ENCODE peak calls at places on chromosomes 12 and 14, in six cellular contexts. E, G, A, I, P and L are unnamed samples.

GRCh38 chr12:111322336-111323250 is 46.3 kb downstream of the PHETA1 start:
- DNase-seq in E (peak; percentile 37), G (no peak), A (no peak), I (no peak), P (peak; percentile 10), L (no peak)

GRCh38 chr14:63045234-63045611 is at the start of gene KCNH5:
- DNase-seq in E (peak; percentile 52), G (peak; percentile 57), A (no peak), I (peak; percentile 46), P (no peak), L (peak; percentile 47)

GRCh38 chr12:123614531-123614930 is 12.6 kb downstream of the DDX55 start:
- DNase-seq in E (no peak), G (peak; percentile 87), A (no peak), I (no peak), P (peak; percentile 83), L (no peak)

GRCh38 chr12:100141666-100141997 is 1.0 kb downstream of the BLTP3B start:
- DNase-seq in E (no peak), G (peak; percentile 80), A (no peak), I (peak; percentile 21), P (peak; percentile 77), L (no peak)

GRCh38 chr14:59926534-59926933 is 6.6 kb downstream of the LRRC9 start:
- DNase-seq in E (no peak), G (no peak), A (no peak), I (no peak), P (no peak), L (no peak)

GRCh38 chr14:35897616-35898111 is 71.5 kb downstream of the BRMS1L start:
- DNase-seq in E (no peak), G (no peak), A (no peak), I (no peak), P (no peak), L (peak; percentile 83)

GRCh38 chr14:96235426-96235825 is 20.6 kb upstream of the BDKRB1 start:
- DNase-seq in E (no peak), G (no peak), A (no peak), I (no peak), P (no peak), L (no peak)

GRCh38 chr14:61213116-61213720 is 67.9 kb downstream of the TMEM30B start:
- DNase-seq in E (no peak), G (peak; percentile 74), A (no peak), I (no peak), P (peak; percentile 67), L (no peak)

GRCh38 chr14:71206766-71207371 is 299.6 kb downstream of the PCNX1 start:
- DNase-seq in E (no peak), G (peak; percentile 80), A (no peak), I (no peak), P (peak; percentile 71), L (peak; percentile 85)